ENCODE peak calls at places on chromosomes 4 and X, in nine cellular contexts. D is brain microvascular endothelial cell, V is lung, Q is tibial artery, L is IMR-90, H is stomach, T is adrenal gland, Y is fibroblast of lung, C is MM.1S. A is an unnamed sample. For H3K27me3 and H3K36me3, the result is how much of the 10 kb centered on the place peaks cover.

GRCh38 chr4:156036496-156036895 is 82.8 kb upstream of the CTSO start:
- DNase-seq in V (no peak), L (no peak), D (no peak), Y (no peak), C (no peak), H (no peak), T (no peak), Q (no peak), A (no peak)

GRCh38 chr4:1510931-1511330 is 104.7 kb upstream of the NKX1-1 start:
- DNase-seq in L (no peak), Y (no peak), H (no peak), D (no peak), C (no peak), T (no peak), Q (no peak), V (no peak), A (no peak)

GRCh38 chr4:89949782-89950387 is 55.2 kb downstream of the MMRN1 start:
- DNase-seq in T (no peak), Y (no peak), D (no peak), V (no peak), L (no peak), C (peak), H (no peak), Q (no peak), A (no peak)

GRCh38 chr4:172962564-172963353 is 205.9 kb upstream of the GALNT7 start:
- DNase-seq in H (peak), Y (peak), Q (peak), C (no peak), L (peak), V (peak), T (no peak), D (no peak), A (no peak)

GRCh38 chr4:104494161-104494560 is 533 bp downstream of the CXXC4 start:
- DNase-seq in T (no peak), Q (no peak), H (no peak), D (no peak), V (no peak), Y (no peak), L (no peak), C (no peak), A (no peak)

GRCh38 chr4:77190053-77190452 is 33.0 kb downstream of the CCNG2 start:
- DNase-seq in H (no peak), Q (no peak), V (no peak), C (no peak), L (peak), D (peak), T (no peak), Y (no peak), A (no peak)

GRCh38 chr4:41506071-41506470 is 31.9 kb upstream of the LIMCH1 start:
- DNase-seq in C (no peak), H (no peak), V (no peak), Y (peak), Q (no peak), L (peak), T (no peak), D (peak), A (no peak)

GRCh38 chrX:12770440-12770839 is 20.8 kb upstream of the PRPS2 start:
- DNase-seq in Q (no peak), D (no peak), V (no peak), H (no peak), L (peak), C (peak), T (no peak), Y (no peak), A (no peak)

GRCh38 chrX:152588206-152588605 is 49.5 kb upstream of the GABRQ start:
- DNase-seq in C (no peak), V (no peak), T (no peak), Q (no peak), H (no peak), Y (peak), L (no peak), D (no peak), A (no peak)

GRCh38 chrX:128518508-128518907 is 466.3 kb upstream of the ACTRT1 start:
- DNase-seq in C (peak), L (peak), V (no peak), D (no peak), H (no peak), T (no peak), Q (no peak), Y (no peak), A (no peak)

GRCh38 chr4:83890231-83890630 is 354.3 kb downstream of the GPAT3 start:
- DNase-seq in V (no peak), Y (peak), D (peak), Q (no peak), H (no peak), T (no peak), L (peak), C (no peak), A (no peak)

GRCh38 chr4:4860803-4861591 is 1.5 kb downstream of the MSX1 start:
- DNase-seq in Q (no peak), D (peak), V (no peak), C (no peak), L (peak), H (no peak), Y (no peak), T (peak), A (peak)

GRCh38 chr4:133921280-133922195 is 280.1 kb downstream of the PABPC4L start:
- DNase-seq in C (no peak), Y (peak), T (no peak), D (no peak), L (peak), V (no peak), H (no peak), Q (no peak), A (no peak)

GRCh38 chrX:52979568-52979967 is 21.2 kb upstream of the FAM156A start:
- DNase-seq in Y (no peak), L (no peak), T (no peak), V (no peak), D (no peak), Q (peak), C (no peak), H (no peak), A (no peak)

GRCh38 chr4:15349426-15349825 is 78.4 kb upstream of the C1QTNF7 start:
- DNase-seq in C (no peak), T (no peak), Q (no peak), V (no peak), H (no peak), D (no peak), Y (peak), L (no peak), A (no peak)

GRCh38 chr4:66687393-66687971 is 857.8 kb downstream of the CENPC start:
- DNase-seq in H (no peak), Y (no peak), L (no peak), C (no peak), T (no peak), Q (no peak), D (no peak), V (no peak), A (no peak)
- TF ChIP-seq CTCF in H (no peak), Y (no peak), L (no peak), C (no peak), T (no peak), Q (no peak), D (no peak), V (no peak), A (no peak)

DNA sequence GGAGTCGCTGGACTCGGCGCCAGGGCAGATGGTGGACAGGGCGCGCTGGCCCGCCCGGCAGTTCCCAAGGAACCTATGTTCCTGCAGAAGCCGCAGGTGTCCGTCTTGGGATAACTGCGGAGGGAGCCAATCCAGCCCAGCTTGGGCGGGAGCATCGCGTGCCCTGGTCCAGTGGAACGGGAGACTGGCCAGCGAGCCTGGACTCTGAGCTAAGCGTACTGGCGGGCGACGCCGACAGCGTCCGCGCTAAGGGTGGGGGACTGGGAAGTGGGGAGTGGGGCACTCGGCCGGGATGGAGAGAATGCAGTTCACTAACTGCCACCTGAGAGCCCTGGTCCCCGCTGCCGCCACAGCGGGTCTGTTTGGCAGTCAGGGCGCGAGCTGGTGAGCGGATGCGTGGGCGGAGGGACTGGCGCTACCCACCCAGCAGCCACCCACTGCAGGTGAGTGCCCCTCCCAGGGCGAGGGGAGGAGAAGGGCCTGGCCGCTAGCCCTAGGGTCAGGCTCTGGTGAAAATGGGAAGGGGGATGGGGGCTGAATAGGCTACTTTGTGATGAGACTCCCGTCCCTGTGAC is 1.3 kb upstream of the MAMLD1 start:
- DNase-seq in Q (peak), V (peak), H (no peak), D (no peak), L (peak), T (peak), Y (peak), C (no peak), A (no peak)
- H3K27me3 ChIP-seq in Q (under half), V (under half), H (under half), D (under half), L (under half), T (under half), Y (under half), C (under half), A (under half)

GRCh38 chrX:45602151-45602550 is 401.5 kb upstream of the DIPK2B start:
- DNase-seq in Q (no peak), D (no peak), H (no peak), T (no peak), Y (peak), L (peak), V (no peak), C (no peak), A (no peak)
- H3K36me3 ChIP-seq in Q (under half), D (under half), H (under half), T (under half), Y (under half), L (under half), V (under half), C (under half), A (under half)

DNA sequence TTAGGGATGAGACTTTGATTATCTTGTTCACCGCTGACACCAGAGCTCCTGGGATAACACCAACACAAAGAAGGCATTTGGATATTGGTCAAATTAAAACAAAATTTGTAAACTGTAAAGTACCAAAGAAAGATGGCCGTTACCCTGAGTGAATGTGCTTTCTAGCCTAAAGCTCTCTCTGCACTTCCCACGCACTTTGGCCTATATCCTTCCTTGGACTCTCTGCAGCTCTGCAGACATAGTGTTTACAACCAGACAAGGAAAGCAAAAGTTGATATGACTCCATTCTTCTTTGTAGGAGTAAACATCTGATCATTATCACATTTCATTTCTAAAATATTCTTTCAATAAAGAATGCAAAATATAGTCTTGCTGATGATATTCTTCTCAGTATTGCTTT is 44.8 kb upstream of the PITX2 start:
- DNase-seq in H (no peak), V (no peak), C (no peak), T (no peak), D (no peak), L (no peak), Y (no peak), Q (no peak), A (no peak)
- TF ChIP-seq CTCF in H (no peak), V (no peak), C (no peak), T (no peak), D (no peak), L (no peak), Y (no peak), Q (no peak), A (no peak)

GRCh38 chrX:4876268-4876667 is 1162.8 kb upstream of the PRKX start:
- DNase-seq in L (no peak), C (no peak), T (no peak), V (no peak), D (no peak), H (no peak), Q (no peak), Y (no peak), A (no peak)
- H3K27me3 ChIP-seq in L (under half), C (under half), T (under half), V (under half), D (under half), H (under half), Q (under half), Y (under half), A (under half)

GRCh38 chr4:168900080-168900479 is 110.0 kb downstream of the CBR4 start:
- DNase-seq in D (no peak), T (no peak), Q (peak), H (no peak), V (no peak), C (no peak), Y (no peak), L (no peak), A (peak)
- H3K36me3 ChIP-seq in D (half or more), T (under half), Q (half or more), H (half or more), V (under half), C (under half), Y (under half), L (half or more), A (half or more)

GRCh38 chrX:150363561-150364346 is 637 bp downstream of the MAMLD1 start:
- DNase-seq in T (peak), C (no peak), Q (peak), D (no peak), Y (peak), L (peak), V (peak), H (no peak), A (peak)

GRCh38 chrX:150364347-150365050 is 1.4 kb downstream of the MAMLD1 start:
- DNase-seq in D (no peak), H (no peak), C (no peak), Q (peak), T (peak), Y (peak), L (peak), V (peak), A (peak)

GRCh38 chrX:150365953-150366911 is 3.1 kb downstream of the MAMLD1 start:
- DNase-seq in Y (peak), H (no peak), Q (peak), L (peak), D (peak), T (peak), C (no peak), V (peak), A (peak)

GRCh38 chrX:150366951-150367545 is 3.9 kb downstream of the MAMLD1 start:
- DNase-seq in V (no peak), C (no peak), D (peak), H (no peak), Q (no peak), T (peak), Y (peak), L (peak), A (no peak)

DNA sequence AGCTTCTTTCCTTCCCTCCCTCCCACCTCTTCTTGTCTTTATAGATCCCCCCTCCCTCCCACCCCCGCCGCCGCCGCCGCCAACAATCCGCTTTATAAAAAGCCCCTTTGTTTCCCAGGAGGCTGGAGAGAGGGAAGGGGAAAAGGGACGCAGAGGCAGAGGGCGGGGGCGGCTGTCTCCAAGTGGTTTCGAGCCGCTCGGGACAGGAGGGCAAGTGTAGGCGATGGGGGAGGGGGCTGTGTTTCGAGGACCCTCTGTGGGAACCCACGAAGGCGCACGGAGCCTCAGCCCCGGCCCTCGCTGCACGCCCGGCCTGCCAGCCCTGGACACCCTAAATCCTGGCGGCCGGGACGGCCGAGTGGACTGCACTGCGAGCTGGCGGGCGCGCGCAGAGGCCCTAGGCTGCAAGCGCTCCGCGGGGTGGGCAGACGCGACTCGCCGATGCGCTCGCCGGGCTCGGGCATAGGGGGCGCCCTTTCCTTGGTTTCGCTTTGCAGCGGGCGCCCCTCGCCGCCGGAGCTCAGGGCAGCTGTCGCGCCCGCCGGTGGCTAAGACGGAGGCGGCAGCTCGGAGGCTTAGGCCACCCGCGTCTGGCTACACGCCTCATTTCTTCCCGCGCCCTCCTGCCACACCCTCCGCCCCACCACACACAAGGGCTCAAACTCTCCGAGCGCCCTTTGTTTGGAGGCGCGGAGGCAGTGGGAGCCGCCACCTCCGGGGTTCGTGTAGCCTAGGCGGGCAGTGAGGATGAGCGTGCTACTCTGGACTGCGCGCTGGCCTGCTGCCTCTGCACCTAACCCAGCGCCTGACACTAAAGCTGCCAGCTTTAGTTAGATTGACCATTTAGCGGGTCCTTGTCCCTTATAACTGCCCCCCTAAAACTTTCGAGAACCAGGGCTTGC is 2.2 kb downstream of the MAMLD1 start:
- DNase-seq in Q (peak), Y (peak), T (peak), V (peak), C (peak), D (peak), H (peak), L (peak), A (peak)
- TF ChIP-seq CTCF in Q (peak), Y (peak), T (peak), V (peak), C (peak), D (peak), H (no peak), L (peak), A (peak)

A was measured in left ventricle myocardium inferior.